ENCODE peak calls at places on chromosomes 11 and 22, in nine cellular contexts. F is kidney epithelial cell, C is esophagus squamous epithelium, H is thoracic aorta, I is mammary epithelial cell, D is PC-9, S is HFF-Myc, N is transverse colon, X is lower leg skin. P is an unnamed sample.

GRCh38 chr11:120029321-120029720 is 108.6 kb downstream of the TRIM29 start:
- DNase-seq in F (no peak), C (no peak), H (no peak), I (no peak), D (no peak), S (no peak), N (no peak), X (no peak), P (no peak)

GRCh38 chr11:95768521-95768920 is 21.1 kb downstream of the FAM76B start:
- DNase-seq in F (no peak), C (no peak), H (no peak), I (no peak), D (no peak), S (no peak), N (no peak), X (no peak), P (no peak)

GRCh38 chr22:46833228-46833627 is 70.8 kb downstream of the TBC1D22A start:
- DNase-seq in F (no peak), C (no peak), H (no peak), I (peak), D (no peak), S (no peak), N (no peak), X (no peak), P (no peak)

GRCh38 chr22:36156515-36157419 is 3.8 kb downstream of the APOL3 start:
- DNase-seq in F (peak), C (peak), H (peak), I (peak), D (no peak), S (peak), N (peak), X (peak), P (no peak)

GRCh38 chr22:17817511-17818065 is 43.3 kb upstream of the BID start:
- DNase-seq in F (no peak), C (no peak), H (no peak), I (no peak), D (no peak), S (no peak), N (no peak), X (no peak), P (no peak)

GRCh38 chr22:38272373-38273134 is at the start of gene TMEM184B:
- DNase-seq in F (no peak), C (no peak), H (no peak), I (peak), D (no peak), S (no peak), N (peak), X (peak), P (no peak)

GRCh38 chr11:83648610-83649467 is 362.7 kb upstream of the CCDC90B start:
- DNase-seq in F (peak), C (no peak), H (no peak), I (no peak), D (no peak), S (no peak), N (no peak), X (no peak), P (no peak)

GRCh38 chr22:30872282-30873041 is 96.1 kb downstream of the MORC2 start:
- DNase-seq in F (no peak), C (no peak), H (no peak), I (no peak), D (no peak), S (no peak), N (peak), X (no peak), P (no peak)

GRCh38 chr22:25101986-25102385 is 97.7 kb upstream of the CRYBB3 start:
- DNase-seq in F (no peak), C (no peak), H (no peak), I (no peak), D (no peak), S (no peak), N (no peak), X (no peak), P (no peak)

GRCh38 chr11:102794382-102794781 is 3.6 kb downstream of the MMP1 start:
- DNase-seq in F (no peak), C (no peak), H (no peak), I (peak), D (no peak), S (peak), N (no peak), X (no peak), P (no peak)

GRCh38 chr22:44305888-44306287 is 6.9 kb downstream of the SHISAL1 start:
- DNase-seq in F (no peak), C (no peak), H (no peak), I (no peak), D (no peak), S (no peak), N (peak), X (no peak), P (no peak)

GRCh38 chr11:102197759-102198158 is 87.5 kb downstream of the YAP1 start:
- DNase-seq in F (no peak), C (no peak), H (no peak), I (peak), D (no peak), S (no peak), N (no peak), X (no peak), P (peak)

GRCh38 chr11:130710442-130711101 is 205.7 kb downstream of the SNX19 start:
- DNase-seq in F (no peak), C (no peak), H (no peak), I (no peak), D (no peak), S (no peak), N (peak), X (no peak), P (no peak)

GRCh38 chr22:20514658-20515406 is 7.4 kb downstream of the MED15 start:
- DNase-seq in F (no peak), C (no peak), H (no peak), I (peak), D (no peak), S (no peak), N (no peak), X (peak), P (no peak)

GRCh38 chr11:67126986-67127385 is 7.9 kb downstream of the KDM2A start:
- DNase-seq in F (no peak), C (no peak), H (no peak), I (no peak), D (no peak), S (no peak), N (no peak), X (no peak), P (no peak)

GRCh38 chr11:48095779-48096470 is 115.6 kb downstream of the PTPRJ start:
- DNase-seq in F (no peak), C (no peak), H (no peak), I (no peak), D (no peak), S (no peak), N (no peak), X (no peak), P (peak)

GRCh38 chr11:14012836-14013235 is 50.3 kb downstream of the SPON1 start:
- DNase-seq in F (no peak), C (no peak), H (no peak), I (no peak), D (no peak), S (no peak), N (no peak), X (no peak), P (no peak)

GRCh38 chr11:834371-835316 is 1.9 kb downstream of the CD151 start:
- DNase-seq in F (peak), C (no peak), H (peak), I (peak), D (peak), S (no peak), N (peak), X (no peak), P (peak)

DNA sequence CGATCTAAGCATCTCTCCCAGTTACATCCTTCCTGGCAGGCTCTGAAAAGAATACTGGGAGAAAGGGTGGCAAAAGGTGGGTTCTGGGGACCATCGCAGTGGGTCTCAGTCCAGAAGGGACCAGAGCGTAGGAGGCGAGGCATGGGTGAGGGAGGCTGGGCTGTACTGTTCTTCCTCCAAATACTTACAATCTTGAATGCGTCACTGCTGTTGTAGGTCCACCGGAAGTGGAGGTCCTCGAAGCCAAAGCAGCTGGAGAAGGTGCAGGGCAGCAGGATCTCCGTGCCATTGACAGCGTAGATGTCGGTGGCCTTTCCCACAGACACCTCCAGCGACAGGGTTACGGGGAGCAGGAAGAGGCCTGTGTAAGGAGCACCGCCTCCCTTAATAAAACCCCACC is 7.8 kb downstream of the SCN4B start:
- DNase-seq in F (no peak), C (no peak), H (no peak), I (no peak), D (no peak), S (no peak), N (no peak), X (no peak), P (no peak)
- H3K4me3 ChIP-seq in F (no peak), C (peak), H (no peak), I (no peak), D (no peak), S (no peak), N (no peak), X (no peak), P (no peak)

DNA sequence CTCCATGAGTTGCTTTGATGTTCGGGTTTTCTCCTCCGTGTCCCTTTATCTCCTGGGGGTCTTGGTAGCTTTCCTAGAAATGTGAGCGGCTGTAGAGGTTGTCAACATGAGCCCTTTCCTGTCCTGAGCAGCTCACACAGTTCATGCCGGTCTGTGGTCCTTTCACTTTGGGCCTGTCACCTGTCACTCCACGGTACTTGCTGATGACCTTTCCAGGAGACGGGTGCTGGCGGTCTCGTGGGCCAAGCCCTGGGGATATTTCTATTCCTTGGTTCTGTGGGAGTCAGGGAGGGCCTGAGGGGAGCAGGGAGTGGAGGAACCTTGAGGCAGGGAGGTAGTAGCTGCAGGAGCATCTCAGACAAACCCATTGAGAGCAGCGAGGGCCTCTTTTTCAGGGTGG is 20.9 kb upstream of the FGF4 start:
- DNase-seq in F (no peak), C (no peak), H (no peak), I (no peak), D (no peak), S (no peak), N (no peak), X (no peak), P (no peak)
- TF ChIP-seq CTCF in F (no peak), C (no peak), H (no peak), I (no peak), D (no peak), S (no peak), N (no peak), X (no peak), P (no peak)

GRCh38 chr11:122201126-122201525 is 85.1 kb upstream of the BLID start:
- DNase-seq in F (no peak), C (no peak), H (no peak), I (no peak), D (no peak), S (no peak), N (no peak), X (no peak), P (no peak)
- H3K4me3 ChIP-seq in F (no peak), C (peak), H (peak), I (no peak), D (no peak), S (peak), N (no peak), X (no peak), P (no peak)

GRCh38 chr11:63829823-63830489 is 9.0 kb upstream of the MARK2 start:
- DNase-seq in F (no peak), C (no peak), H (no peak), I (no peak), D (no peak), S (peak), N (no peak), X (no peak), P (no peak)
- TF ChIP-seq CTCF in F (peak), C (no peak), H (no peak), I (no peak), D (peak), S (peak), N (no peak), X (no peak), P (peak)